ENCODE peak calls at places on chromosomes 11 and 22, in four cellular contexts. W is IMR-90, I is K562, Y is endothelial cell of umbilical vein. T is an unnamed sample.

GRCh38 chr22:21054046-21054713 is 8.4 kb downstream of the LRRC74B start:
- DNase-seq in W (no peak), I (no peak), Y (no peak), T (no peak)

GRCh38 chr11:119015054-119015611 is 3.0 kb downstream of the RPS25 start:
- DNase-seq in W (no peak), I (peak; percentile 41), Y (no peak), T (no peak)

GRCh38 chr11:125166347-125166841 is 1.8 kb downstream of the PKNOX2 start:
- DNase-seq in W (no peak), I (no peak), Y (no peak), T (no peak)

GRCh38 chr11:47503227-47503626 is 49.7 kb downstream of the CELF1 start:
- DNase-seq in W (no peak), I (no peak), Y (no peak), T (no peak)

GRCh38 chr11:12743834-12744449 is 69.7 kb downstream of the TEAD1 start:
- DNase-seq in W (no peak), I (no peak), Y (no peak), T (no peak)

GRCh38 chr11:66225054-66225453 is 43.4 kb upstream of the RAB1B start:
- DNase-seq in W (no peak), I (no peak), Y (no peak), T (no peak)

GRCh38 chr22:50574383-50574755 is 3.9 kb downstream of the CPT1B start:
- DNase-seq in W (no peak), I (no peak), Y (no peak), T (no peak)

GRCh38 chr22:33563568-33563967 is 356.7 kb downstream of the LARGE1 start:
- DNase-seq in W (no peak), I (no peak), Y (no peak), T (no peak)

GRCh38 chr11:47349521-47350095 is 2.9 kb downstream of the MYBPC3 start:
- DNase-seq in W (no peak), I (no peak), Y (no peak), T (no peak)

GRCh38 chr22:29946220-29946619 is 63.2 kb downstream of the MTMR3 start:
- DNase-seq in W (no peak), I (peak; percentile 43), Y (no peak), T (no peak)

GRCh38 chr11:3609416-3610265 is 32.2 kb downstream of the ART5 start:
- DNase-seq in W (peak; percentile 37), I (peak; percentile 70), Y (peak; percentile 61), T (no peak)

GRCh38 chr11:122105009-122105828 is 10.8 kb downstream of the BLID start:
- DNase-seq in W (no peak), I (no peak), Y (no peak), T (no peak)

GRCh38 chr11:116215471-116216113 is 557.2 kb downstream of the BUD13 start:
- DNase-seq in W (no peak), I (peak; percentile 6), Y (no peak), T (no peak)

GRCh38 chr11:13135385-13136271 is 126.5 kb downstream of the RASSF10 start:
- DNase-seq in W (peak; percentile 90), I (peak; percentile 41), Y (peak; percentile 57), T (no peak)

GRCh38 chr11:44143987-44144909 is 48.8 kb downstream of the EXT2 start:
- DNase-seq in W (no peak), I (peak; percentile 15), Y (peak; percentile 26), T (no peak)

GRCh38 chr22:33465554-33465953 is 407.4 kb upstream of the SYN3 start:
- DNase-seq in W (no peak), I (no peak), Y (no peak), T (no peak)

GRCh38 chr11:113977701-113978100 is 2.8 kb downstream of the HTR3A start:
- DNase-seq in W (no peak), I (no peak), Y (no peak), T (no peak)

GRCh38 chr11:117171648-117172051 is 6.9 kb upstream of the SIDT2 start:
- DNase-seq in W (peak; percentile 54), I (peak; percentile 82), Y (no peak), T (no peak)

GRCh38 chr11:110785398-110785797 is 73.2 kb upstream of the ARHGAP20 start:
- DNase-seq in W (no peak), I (no peak), Y (no peak), T (no peak)

GRCh38 chr22:25110596-25110845 is 89.1 kb upstream of the CRYBB3 start:
- DNase-seq in W (no peak), I (no peak), Y (no peak), T (no peak)

GRCh38 chr22:29268511-29269229 is 602 bp downstream of the EWSR1 start:
- DNase-seq in W (peak; percentile 67), I (peak; percentile 62), Y (peak; percentile 58), T (no peak)

GRCh38 chr11:122661182-122661945 is 5.8 kb downstream of the UBASH3B start:
- DNase-seq in W (peak; percentile 83), I (no peak), Y (no peak), T (no peak)

GRCh38 chr11:2129323-2129698 is 9.9 kb downstream of the IGF2 start:
- DNase-seq in W (no peak), I (no peak), Y (no peak), T (no peak)

GRCh38 chr11:38411149-38411548 is 1813.1 kb upstream of the RAG2 start:
- DNase-seq in W (no peak), I (peak; percentile 18), Y (no peak), T (no peak)

GRCh38 chr22:39522567-39523300 is 2.4 kb downstream of the ATF4 start:
- DNase-seq in W (peak; percentile 66), I (no peak), Y (peak; percentile 43), T (no peak)

GRCh38 chr11:111939836-111940604 is 2.9 kb downstream of the DIXDC1 start:
- DNase-seq in W (peak; percentile 94), I (no peak), Y (peak; percentile 71), T (no peak)

GRCh38 chr11:45180158-45180887 is 33.9 kb downstream of the PRDM11 start:
- DNase-seq in W (no peak), I (no peak), Y (peak; percentile 40), T (no peak)

GRCh38 chr22:42026705-42027104 is 28.1 kb downstream of the WBP2NL start:
- DNase-seq in W (no peak), I (no peak), Y (no peak), T (no peak)

GRCh38 chr11:64561984-64562722 is 28.9 kb upstream of the SLC22A12 start:
- DNase-seq in W (no peak), I (no peak), Y (no peak), T (no peak)

GRCh38 chr11:46410021-46410420 is 18.4 kb upstream of the CHRM4 start:
- DNase-seq in W (no peak), I (peak; percentile 29), Y (no peak), T (no peak)

GRCh38 chr22:47134222-47134621 is 371.8 kb downstream of the TBC1D22A start:
- DNase-seq in W (no peak), I (no peak), Y (no peak), T (no peak)

GRCh38 chr22:19761022-19761499 is 483 bp downstream of the TBX1 start:
- DNase-seq in W (no peak), I (no peak), Y (no peak), T (no peak)

GRCh38 chr11:32809313-32809712 is 14.9 kb upstream of the CCDC73 start:
- DNase-seq in W (peak; percentile 72), I (peak; percentile 73), Y (peak; percentile 80), T (no peak)

GRCh38 chr22:17606472-17606871 is 22.1 kb downstream of the ATP6V1E1 start:
- DNase-seq in W (peak; percentile 65), I (no peak), Y (no peak), T (no peak)

GRCh38 chr11:3171931-3172560 is 6.9 kb upstream of the OSBPL5 start:
- DNase-seq in W (no peak), I (no peak), Y (no peak), T (no peak)

GRCh38 chr11:18394928-18395734 is 768 bp downstream of the LDHA start:
- DNase-seq in W (peak; percentile 3), I (peak; percentile 47), Y (peak; percentile 45), T (no peak)

DNA sequence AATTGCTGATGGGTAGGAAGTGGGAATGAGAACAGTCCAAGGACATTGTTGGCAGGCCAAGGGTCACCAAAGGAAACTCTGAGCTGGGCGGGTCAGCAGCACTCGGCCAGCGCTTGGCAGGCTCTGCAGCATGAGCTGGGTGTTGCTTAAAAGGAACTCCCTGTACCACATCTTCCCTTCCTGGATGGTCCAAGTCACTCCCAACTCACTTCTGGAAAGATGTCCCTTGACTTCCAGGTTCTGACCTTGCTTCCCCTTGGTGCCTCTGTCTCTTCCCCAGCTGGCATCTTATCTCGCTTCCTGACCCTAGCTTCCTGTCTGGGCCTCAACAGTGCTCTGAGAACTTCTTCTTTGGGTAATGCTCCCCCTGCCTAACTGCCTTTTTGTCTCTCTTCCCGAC is 24.8 kb upstream of the SWAP70 start:
- DNase-seq in W (no peak), I (no peak), Y (peak; percentile 13), T (no peak)
- H3K27ac ChIP-seq in W (no peak overlapping the region), I (no peak overlapping the region), Y (no peak overlapping the region), T (no peak overlapping the region)

GRCh38 chr11:109553284-109553683 is 131.3 kb downstream of the C11orf87 start:
- DNase-seq in W (no peak), I (no peak), Y (no peak), T (no peak)

GRCh38 chr11:109552376-109552775 is 130.4 kb downstream of the C11orf87 start:
- DNase-seq in W (no peak), I (no peak), Y (no peak), T (no peak)

GRCh38 chr11:109547356-109548027 is 125.5 kb downstream of the C11orf87 start:
- DNase-seq in W (peak; percentile 56), I (no peak), Y (no peak), T (no peak)
- TF ChIP-seq FOS in W (no peak), I (no peak), Y (no peak), T (no peak)

GRCh38 chr22:36467042-36467810 is 14.2 kb downstream of the TXN2 start:
- DNase-seq in W (peak; percentile 86), I (no peak), Y (no peak), T (no peak)
- H3K27ac ChIP-seq in W (peak overlapping the region; percentile 96), I (peak overlapping the region; percentile 76), Y (peak overlapping the region; percentile 91), T (no peak overlapping the region)

DNA sequence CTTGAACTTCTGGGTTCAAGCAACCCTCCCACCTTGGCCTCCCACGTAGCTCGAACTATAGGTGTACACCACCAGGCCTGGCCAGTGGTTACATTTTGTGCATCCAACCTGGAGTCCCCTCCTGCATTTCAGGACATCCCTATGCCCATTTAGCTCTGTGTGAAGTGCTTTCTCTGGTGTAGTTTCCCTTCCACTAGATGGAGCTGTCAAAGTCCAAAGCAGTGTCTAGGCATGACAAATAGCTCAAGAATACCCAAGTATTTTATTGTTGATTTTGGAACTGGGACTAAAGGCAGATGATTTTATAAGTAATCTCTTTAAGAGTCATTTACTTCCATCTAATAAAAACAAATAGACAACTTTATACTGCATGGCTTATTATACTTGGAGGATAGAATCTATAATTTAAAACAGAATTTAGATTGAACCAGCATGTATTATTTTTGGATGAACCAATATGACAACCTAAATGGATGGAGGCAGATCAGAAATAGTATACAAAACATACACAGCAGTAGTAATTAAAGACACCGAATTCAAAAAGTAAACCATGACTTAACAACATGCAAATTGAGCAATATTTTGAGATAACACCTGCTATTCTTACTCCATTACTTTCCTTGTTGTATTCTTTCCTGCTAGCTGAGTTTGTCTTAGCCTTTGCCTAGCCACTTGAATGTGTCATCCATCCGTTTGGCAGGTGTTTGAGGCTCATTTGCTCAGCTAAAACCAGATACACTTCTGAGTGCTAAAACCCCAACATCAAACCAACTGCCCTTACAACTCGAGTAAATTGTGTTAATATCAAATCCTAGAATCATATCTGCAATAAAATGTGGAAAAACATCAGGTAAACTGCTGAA is 37.7 kb downstream of the EIF4ENIF1 start:
- DNase-seq in W (peak; percentile 59), I (peak; percentile 27), Y (peak; percentile 59), T (peak; percentile 15)
- TF ChIP-seq FOS in W (no peak), I (no peak), Y (no peak), T (no peak)